ENCODE peak calls at places on chromosomes 13 and 19, in seven cellular contexts. One of them, this sample, is unnamed.

GRCh38 chr13:98672947-98673545 is 79.4 kb downstream of the SLC15A1 start:
- DNase-seq in neural crest cell: peak; percentile 49
- DNase-seq in right lobe of liver: peak; percentile 92
- DNase-seq in neural progenitor cell: peak; percentile 79
- DNase-seq in astrocyte of the spinal cord: peak; percentile 78
- DNase-seq in AG09309: peak; percentile 52
- DNase-seq in omental fat pad: no peak
- DNase-seq in this sample: no peak

GRCh38 chr13:50080158-50080855 is 65.1 kb downstream of the KCNRG start:
- DNase-seq in AG09309: no peak
- DNase-seq in neural crest cell: peak; percentile 12
- DNase-seq in astrocyte of the spinal cord: peak; percentile 63
- DNase-seq in neural progenitor cell: peak; percentile 41
- DNase-seq in right lobe of liver: no peak
- DNase-seq in omental fat pad: no peak
- DNase-seq in this sample: no peak

GRCh38 chr13:95426631-95427030 is 125.4 kb upstream of the ABCC4 start:
- DNase-seq in omental fat pad: no peak
- DNase-seq in neural progenitor cell: no peak
- DNase-seq in neural crest cell: no peak
- DNase-seq in AG09309: no peak
- DNase-seq in astrocyte of the spinal cord: no peak
- DNase-seq in right lobe of liver: no peak
- DNase-seq in this sample: no peak

GRCh38 chr19:32234663-32235217 is 110.7 kb upstream of the ZNF507 start:
- DNase-seq in omental fat pad: no peak
- DNase-seq in neural progenitor cell: no peak
- DNase-seq in astrocyte of the spinal cord: no peak
- DNase-seq in right lobe of liver: no peak
- DNase-seq in neural crest cell: no peak
- DNase-seq in AG09309: no peak
- DNase-seq in this sample: no peak

GRCh38 chr13:51978836-51979556 is 32.3 kb downstream of the ATP7B start:
- DNase-seq in neural progenitor cell: no peak
- DNase-seq in right lobe of liver: peak; percentile 70
- DNase-seq in AG09309: no peak
- DNase-seq in neural crest cell: no peak
- DNase-seq in astrocyte of the spinal cord: no peak
- DNase-seq in omental fat pad: no peak
- DNase-seq in this sample: no peak

GRCh38 chr13:70568571-70568970 is 460.3 kb upstream of the KLHL1 start:
- DNase-seq in right lobe of liver: no peak
- DNase-seq in neural crest cell: peak; percentile 12
- DNase-seq in neural progenitor cell: peak; percentile 53
- DNase-seq in AG09309: no peak
- DNase-seq in omental fat pad: no peak
- DNase-seq in astrocyte of the spinal cord: peak; percentile 65
- DNase-seq in this sample: no peak

GRCh38 chr13:113802090-113802531 is 43.1 kb downstream of the TMEM255B start:
- DNase-seq in omental fat pad: no peak
- DNase-seq in neural progenitor cell: peak; percentile 67
- DNase-seq in neural crest cell: peak; percentile 46
- DNase-seq in right lobe of liver: no peak
- DNase-seq in AG09309: peak; percentile 37
- DNase-seq in astrocyte of the spinal cord: peak; percentile 74
- DNase-seq in this sample: peak; percentile 91

GRCh38 chr19:47240996-47241918 is 10.3 kb upstream of the BBC3 start:
- DNase-seq in neural crest cell: no peak
- DNase-seq in right lobe of liver: no peak
- DNase-seq in astrocyte of the spinal cord: peak; percentile 81
- DNase-seq in neural progenitor cell: peak; percentile 74
- DNase-seq in AG09309: no peak
- DNase-seq in omental fat pad: peak; percentile 76
- DNase-seq in this sample: no peak

GRCh38 chr13:94825507-94825906 is 113.2 kb upstream of the SOX21 start:
- DNase-seq in AG09309: no peak
- DNase-seq in right lobe of liver: no peak
- DNase-seq in astrocyte of the spinal cord: peak; percentile 44
- DNase-seq in neural crest cell: peak; percentile 14
- DNase-seq in omental fat pad: no peak
- DNase-seq in neural progenitor cell: peak; percentile 92
- DNase-seq in this sample: no peak

GRCh38 chr19:11172576-11172975 is 17.0 kb upstream of the SPC24 start:
- DNase-seq in AG09309: no peak
- DNase-seq in right lobe of liver: no peak
- DNase-seq in astrocyte of the spinal cord: no peak
- DNase-seq in neural progenitor cell: no peak
- DNase-seq in neural crest cell: no peak
- DNase-seq in omental fat pad: no peak
- DNase-seq in this sample: no peak

GRCh38 chr19:10431943-10432735 is 11.8 kb downstream of the PDE4A start:
- DNase-seq in right lobe of liver: no peak
- DNase-seq in neural progenitor cell: peak; percentile 73
- DNase-seq in astrocyte of the spinal cord: no peak
- DNase-seq in neural crest cell: no peak
- DNase-seq in omental fat pad: no peak
- DNase-seq in AG09309: no peak
- DNase-seq in this sample: no peak

GRCh38 chr19:18646535-18647370 is 9.9 kb downstream of the KLHL26 start:
- DNase-seq in right lobe of liver: no peak
- DNase-seq in neural crest cell: no peak
- DNase-seq in omental fat pad: no peak
- DNase-seq in astrocyte of the spinal cord: no peak
- DNase-seq in AG09309: no peak
- DNase-seq in neural progenitor cell: no peak
- DNase-seq in this sample: no peak

GRCh38 chr13:44854264-44855060 is 134.8 kb downstream of the NUFIP1 start:
- DNase-seq in neural progenitor cell: peak; percentile 40
- DNase-seq in neural crest cell: no peak
- DNase-seq in omental fat pad: no peak
- DNase-seq in astrocyte of the spinal cord: no peak
- DNase-seq in AG09309: no peak
- DNase-seq in right lobe of liver: no peak
- DNase-seq in this sample: no peak

GRCh38 chr13:48585456-48585840 is 52.6 kb upstream of the RCBTB2 start:
- DNase-seq in neural progenitor cell: peak; percentile 68
- DNase-seq in AG09309: peak; percentile 52
- DNase-seq in right lobe of liver: no peak
- DNase-seq in astrocyte of the spinal cord: peak; percentile 69
- DNase-seq in omental fat pad: no peak
- DNase-seq in neural crest cell: peak; percentile 23
- DNase-seq in this sample: no peak

GRCh38 chr13:50905256-50905655 is 4.3 kb upstream of the RNASEH2B start:
- DNase-seq in neural crest cell: no peak
- DNase-seq in AG09309: no peak
- DNase-seq in omental fat pad: no peak
- DNase-seq in neural progenitor cell: no peak
- DNase-seq in right lobe of liver: no peak
- DNase-seq in astrocyte of the spinal cord: no peak
- DNase-seq in this sample: no peak

GRCh38 chr13:106619688-106620555 is 52.0 kb upstream of the ARGLU1 start:
- DNase-seq in neural progenitor cell: peak; percentile 79
- DNase-seq in right lobe of liver: no peak
- DNase-seq in AG09309: peak; percentile 28
- DNase-seq in neural crest cell: peak; percentile 9
- DNase-seq in astrocyte of the spinal cord: peak; percentile 70
- DNase-seq in omental fat pad: no peak
- DNase-seq in this sample: no peak

GRCh38 chr19:19078801-19079200 is 15.0 kb downstream of the SLC25A42 start:
- DNase-seq in astrocyte of the spinal cord: no peak
- DNase-seq in AG09309: no peak
- DNase-seq in omental fat pad: no peak
- DNase-seq in right lobe of liver: no peak
- DNase-seq in neural crest cell: no peak
- DNase-seq in neural progenitor cell: no peak
- DNase-seq in this sample: no peak

GRCh38 chr19:47848871-47849473 is 10.1 kb upstream of the TPRX2 start:
- DNase-seq in neural crest cell: peak; percentile 51
- DNase-seq in neural progenitor cell: peak; percentile 96
- DNase-seq in right lobe of liver: no peak
- DNase-seq in AG09309: no peak
- DNase-seq in astrocyte of the spinal cord: no peak
- DNase-seq in omental fat pad: no peak
- DNase-seq in this sample: no peak

GRCh38 chr19:51294977-51295375 is 16.5 kb upstream of the IGLON5 start:
- DNase-seq in right lobe of liver: no peak
- DNase-seq in omental fat pad: no peak
- DNase-seq in neural progenitor cell: no peak
- DNase-seq in astrocyte of the spinal cord: no peak
- DNase-seq in AG09309: no peak
- DNase-seq in neural crest cell: no peak
- DNase-seq in this sample: no peak

GRCh38 chr19:40687525-40688016 is 2.9 kb downstream of the NUMBL start:
- DNase-seq in right lobe of liver: no peak
- DNase-seq in AG09309: no peak
- DNase-seq in astrocyte of the spinal cord: peak; percentile 26
- DNase-seq in neural crest cell: no peak
- DNase-seq in neural progenitor cell: no peak
- DNase-seq in omental fat pad: peak; percentile 83
- DNase-seq in this sample: no peak

GRCh38 chr13:23667750-23668149 is 97.5 kb downstream of the TNFRSF19 start:
- DNase-seq in astrocyte of the spinal cord: no peak
- DNase-seq in neural crest cell: no peak
- DNase-seq in right lobe of liver: no peak
- DNase-seq in neural progenitor cell: peak; percentile 14
- DNase-seq in omental fat pad: no peak
- DNase-seq in AG09309: no peak
- DNase-seq in this sample: no peak
- TF ChIP-seq CTCF in astrocyte of the spinal cord: peak; percentile 10
- TF ChIP-seq CTCF in neural crest cell: no peak
- TF ChIP-seq CTCF in right lobe of liver: no peak
- TF ChIP-seq CTCF in neural progenitor cell: peak; percentile 37
- TF ChIP-seq CTCF in omental fat pad: no peak
- TF ChIP-seq CTCF in AG09309: no peak
- TF ChIP-seq CTCF in this sample: no peak

GRCh38 chr19:55383789-55384575 is at the start of gene TMEM238:
- DNase-seq in omental fat pad: no peak
- DNase-seq in neural progenitor cell: peak; percentile 88
- DNase-seq in astrocyte of the spinal cord: peak; percentile 68
- DNase-seq in right lobe of liver: peak; percentile 81
- DNase-seq in neural crest cell: no peak
- DNase-seq in AG09309: no peak
- DNase-seq in this sample: no peak
- TF ChIP-seq CTCF in omental fat pad: no peak
- TF ChIP-seq CTCF in neural progenitor cell: no peak
- TF ChIP-seq CTCF in astrocyte of the spinal cord: no peak
- TF ChIP-seq CTCF in right lobe of liver: peak; percentile 21
- TF ChIP-seq CTCF in neural crest cell: peak; percentile 20
- TF ChIP-seq CTCF in AG09309: no peak
- TF ChIP-seq CTCF in this sample: peak; percentile 64

GRCh38 chr19:29745253-29745652 is 30.2 kb upstream of the C19orf12 start:
- DNase-seq in omental fat pad: no peak
- DNase-seq in neural crest cell: no peak
- DNase-seq in AG09309: no peak
- DNase-seq in neural progenitor cell: peak; percentile 48
- DNase-seq in astrocyte of the spinal cord: no peak
- DNase-seq in right lobe of liver: no peak
- DNase-seq in this sample: peak; percentile 81
- TF ChIP-seq CTCF in omental fat pad: no peak
- TF ChIP-seq CTCF in neural crest cell: no peak
- TF ChIP-seq CTCF in AG09309: peak; percentile 18
- TF ChIP-seq CTCF in neural progenitor cell: peak; percentile 55
- TF ChIP-seq CTCF in astrocyte of the spinal cord: peak; percentile 26
- TF ChIP-seq CTCF in right lobe of liver: no peak
- TF ChIP-seq CTCF in this sample: peak; percentile 38

GRCh38 chr13:83780201-83780600 is 102.1 kb downstream of the SLITRK1 start:
- DNase-seq in AG09309: no peak
- DNase-seq in right lobe of liver: no peak
- DNase-seq in astrocyte of the spinal cord: peak; percentile 16
- DNase-seq in neural crest cell: no peak
- DNase-seq in omental fat pad: no peak
- DNase-seq in neural progenitor cell: peak; percentile 39
- DNase-seq in this sample: no peak
- TF ChIP-seq CTCF in AG09309: peak; percentile 41
- TF ChIP-seq CTCF in right lobe of liver: peak; percentile 13
- TF ChIP-seq CTCF in astrocyte of the spinal cord: peak; percentile 55
- TF ChIP-seq CTCF in neural crest cell: peak; percentile 54
- TF ChIP-seq CTCF in omental fat pad: no peak
- TF ChIP-seq CTCF in neural progenitor cell: peak; percentile 54
- TF ChIP-seq CTCF in this sample: peak; percentile 65

GRCh38 chr19:861099-861755 is 1.8 kb downstream of the CFD start:
- DNase-seq in neural progenitor cell: no peak
- DNase-seq in neural crest cell: no peak
- DNase-seq in right lobe of liver: no peak
- DNase-seq in omental fat pad: no peak
- DNase-seq in AG09309: no peak
- DNase-seq in astrocyte of the spinal cord: no peak
- DNase-seq in this sample: no peak

GRCh38 chr19:863305-863620 is 3.8 kb downstream of the CFD start:
- DNase-seq in AG09309: no peak
- DNase-seq in omental fat pad: no peak
- DNase-seq in neural crest cell: no peak
- DNase-seq in neural progenitor cell: no peak
- DNase-seq in astrocyte of the spinal cord: no peak
- DNase-seq in right lobe of liver: no peak
- DNase-seq in this sample: no peak

GRCh38 chr19:862529-863304 is 3.3 kb downstream of the CFD start:
- DNase-seq in right lobe of liver: peak; percentile 73
- DNase-seq in omental fat pad: no peak
- DNase-seq in AG09309: no peak
- DNase-seq in neural progenitor cell: peak; percentile 88
- DNase-seq in astrocyte of the spinal cord: peak; percentile 36
- DNase-seq in neural crest cell: peak; percentile 60
- DNase-seq in this sample: peak; percentile 91

GRCh38 chr19:860481-861098 is 1.1 kb downstream of the CFD start:
- DNase-seq in neural crest cell: no peak
- DNase-seq in right lobe of liver: no peak
- DNase-seq in omental fat pad: no peak
- DNase-seq in AG09309: no peak
- DNase-seq in neural progenitor cell: peak; percentile 75
- DNase-seq in astrocyte of the spinal cord: peak; percentile 37
- DNase-seq in this sample: no peak

DNA sequence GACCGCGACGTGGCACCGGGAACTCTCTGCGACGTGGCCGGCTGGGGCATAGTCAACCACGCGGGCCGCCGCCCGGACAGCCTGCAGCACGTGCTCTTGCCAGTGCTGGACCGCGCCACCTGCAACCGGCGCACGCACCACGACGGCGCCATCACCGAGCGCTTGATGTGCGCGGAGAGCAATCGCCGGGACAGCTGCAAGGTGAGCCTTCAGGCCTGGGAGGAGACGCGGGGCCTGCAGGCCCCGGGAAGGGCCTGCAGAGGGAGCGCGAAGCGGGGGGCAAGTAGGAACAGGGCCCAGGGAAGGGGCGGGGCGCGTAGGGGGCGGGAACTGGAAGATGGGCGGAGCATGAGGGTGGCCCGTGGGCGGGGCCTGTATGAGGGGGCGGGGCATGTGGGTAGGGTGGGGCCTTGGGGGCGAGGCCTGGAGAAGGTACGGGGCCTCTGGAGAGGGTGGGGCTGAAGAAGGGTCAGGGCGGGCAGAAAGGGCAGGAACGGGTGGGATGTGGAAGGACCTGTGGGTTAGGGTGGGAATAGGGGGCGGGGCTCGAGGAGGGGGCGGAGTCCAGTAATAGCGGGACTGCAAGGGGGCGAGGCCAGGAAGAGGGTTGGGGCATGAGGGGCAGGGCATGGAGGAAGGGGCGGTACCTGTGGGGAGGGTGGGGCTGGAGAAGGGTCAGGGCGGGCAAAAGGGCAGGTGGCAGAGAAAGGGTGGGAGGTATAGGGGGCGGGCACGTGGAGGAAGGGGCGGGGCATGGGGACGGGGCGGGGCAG is 2.5 kb downstream of the CFD start:
- DNase-seq in AG09309: no peak
- DNase-seq in omental fat pad: no peak
- DNase-seq in neural crest cell: peak; percentile 44
- DNase-seq in right lobe of liver: peak; percentile 69
- DNase-seq in astrocyte of the spinal cord: peak; percentile 23
- DNase-seq in neural progenitor cell: peak; percentile 88
- DNase-seq in this sample: no peak
- TF ChIP-seq CTCF in AG09309: no peak
- TF ChIP-seq CTCF in omental fat pad: no peak
- TF ChIP-seq CTCF in neural crest cell: peak; percentile 21
- TF ChIP-seq CTCF in right lobe of liver: no peak
- TF ChIP-seq CTCF in astrocyte of the spinal cord: peak; percentile 21
- TF ChIP-seq CTCF in neural progenitor cell: peak; percentile 47
- TF ChIP-seq CTCF in this sample: peak; percentile 18